ENCODE peak calls at places on chromosomes 7 and 10, in nine cellular contexts. One of them, this sample, is unnamed.

GRCh38 chr7:108189733-108190388 is 59.7 kb upstream of the LAMB4 start:
- DNase-seq in IMR-90: no peak
- DNase-seq in fibroblast of lung: no peak
- DNase-seq in colonic mucosa: no peak
- DNase-seq in prostate gland: no peak
- DNase-seq in CD4-positive, alpha-beta memory T cell: no peak
- DNase-seq in aorta: no peak
- DNase-seq in pancreas: no peak
- DNase-seq in uterus: no peak
- DNase-seq in this sample: no peak

GRCh38 chr7:5661941-5662340 is 119.5 kb downstream of the RNF216 start:
- DNase-seq in fibroblast of lung: no peak
- DNase-seq in colonic mucosa: no peak
- DNase-seq in IMR-90: no peak
- DNase-seq in pancreas: no peak
- DNase-seq in prostate gland: no peak
- DNase-seq in uterus: no peak
- DNase-seq in aorta: no peak
- DNase-seq in CD4-positive, alpha-beta memory T cell: no peak
- DNase-seq in this sample: no peak

GRCh38 chr7:70325509-70326101 is 727.3 kb downstream of the AUTS2 start:
- DNase-seq in fibroblast of lung: peak; percentile 70
- DNase-seq in prostate gland: no peak
- DNase-seq in uterus: no peak
- DNase-seq in pancreas: no peak
- DNase-seq in colonic mucosa: no peak
- DNase-seq in aorta: no peak
- DNase-seq in IMR-90: peak; percentile 9
- DNase-seq in CD4-positive, alpha-beta memory T cell: no peak
- DNase-seq in this sample: no peak

GRCh38 chr10:59724098-59724938 is 14.7 kb upstream of the SLC16A9 start:
- DNase-seq in prostate gland: no peak
- DNase-seq in IMR-90: no peak
- DNase-seq in uterus: no peak
- DNase-seq in pancreas: no peak
- DNase-seq in fibroblast of lung: no peak
- DNase-seq in colonic mucosa: peak; percentile 68
- DNase-seq in CD4-positive, alpha-beta memory T cell: no peak
- DNase-seq in aorta: no peak
- DNase-seq in this sample: no peak

GRCh38 chr7:151706568-151707469 is 170.1 kb downstream of the PRKAG2 start:
- DNase-seq in fibroblast of lung: peak; percentile 45
- DNase-seq in CD4-positive, alpha-beta memory T cell: no peak
- DNase-seq in prostate gland: no peak
- DNase-seq in colonic mucosa: no peak
- DNase-seq in pancreas: peak; percentile 48
- DNase-seq in aorta: no peak
- DNase-seq in uterus: no peak
- DNase-seq in IMR-90: peak; percentile 31
- DNase-seq in this sample: no peak

GRCh38 chr7:134462337-134462925 is 3.5 kb upstream of the AKR1B1 start:
- DNase-seq in prostate gland: no peak
- DNase-seq in CD4-positive, alpha-beta memory T cell: no peak
- DNase-seq in IMR-90: peak; percentile 87
- DNase-seq in aorta: no peak
- DNase-seq in colonic mucosa: no peak
- DNase-seq in uterus: no peak
- DNase-seq in fibroblast of lung: peak; percentile 82
- DNase-seq in pancreas: no peak
- DNase-seq in this sample: peak; percentile 6

GRCh38 chr7:7159063-7159645 is 23.2 kb upstream of the C1GALT1 start:
- DNase-seq in pancreas: no peak
- DNase-seq in CD4-positive, alpha-beta memory T cell: no peak
- DNase-seq in colonic mucosa: no peak
- DNase-seq in fibroblast of lung: no peak
- DNase-seq in aorta: no peak
- DNase-seq in prostate gland: no peak
- DNase-seq in uterus: no peak
- DNase-seq in IMR-90: no peak
- DNase-seq in this sample: no peak

GRCh38 chr7:134712196-134712595 is 65.5 kb downstream of the BPGM start:
- DNase-seq in fibroblast of lung: no peak
- DNase-seq in pancreas: no peak
- DNase-seq in colonic mucosa: no peak
- DNase-seq in CD4-positive, alpha-beta memory T cell: no peak
- DNase-seq in prostate gland: no peak
- DNase-seq in aorta: no peak
- DNase-seq in uterus: no peak
- DNase-seq in IMR-90: no peak
- DNase-seq in this sample: no peak

GRCh38 chr7:82443801-82444219 is 233 bp upstream of the CACNA2D1 start:
- DNase-seq in aorta: peak; percentile 95
- DNase-seq in IMR-90: peak; percentile 91
- DNase-seq in prostate gland: peak; percentile 83
- DNase-seq in fibroblast of lung: peak; percentile 93
- DNase-seq in colonic mucosa: peak; percentile 56
- DNase-seq in CD4-positive, alpha-beta memory T cell: no peak
- DNase-seq in uterus: peak; percentile 87
- DNase-seq in pancreas: peak; percentile 59
- DNase-seq in this sample: no peak

GRCh38 chr7:104127204-104127603 is 80.6 kb downstream of the ORC5 start:
- DNase-seq in aorta: no peak
- DNase-seq in uterus: no peak
- DNase-seq in prostate gland: no peak
- DNase-seq in colonic mucosa: no peak
- DNase-seq in IMR-90: no peak
- DNase-seq in fibroblast of lung: no peak
- DNase-seq in CD4-positive, alpha-beta memory T cell: no peak
- DNase-seq in pancreas: no peak
- DNase-seq in this sample: no peak

GRCh38 chr7:29843738-29844137 is 37.4 kb downstream of the WIPF3 start:
- DNase-seq in CD4-positive, alpha-beta memory T cell: no peak
- DNase-seq in IMR-90: no peak
- DNase-seq in pancreas: no peak
- DNase-seq in prostate gland: no peak
- DNase-seq in colonic mucosa: no peak
- DNase-seq in fibroblast of lung: no peak
- DNase-seq in aorta: no peak
- DNase-seq in uterus: no peak
- DNase-seq in this sample: no peak

GRCh38 chr10:122847782-122848604 is 2.3 kb upstream of the CUZD1 start:
- DNase-seq in uterus: no peak
- DNase-seq in aorta: no peak
- DNase-seq in CD4-positive, alpha-beta memory T cell: no peak
- DNase-seq in prostate gland: no peak
- DNase-seq in colonic mucosa: no peak
- DNase-seq in pancreas: no peak
- DNase-seq in IMR-90: peak; percentile 34
- DNase-seq in fibroblast of lung: peak; percentile 30
- DNase-seq in this sample: no peak

DNA sequence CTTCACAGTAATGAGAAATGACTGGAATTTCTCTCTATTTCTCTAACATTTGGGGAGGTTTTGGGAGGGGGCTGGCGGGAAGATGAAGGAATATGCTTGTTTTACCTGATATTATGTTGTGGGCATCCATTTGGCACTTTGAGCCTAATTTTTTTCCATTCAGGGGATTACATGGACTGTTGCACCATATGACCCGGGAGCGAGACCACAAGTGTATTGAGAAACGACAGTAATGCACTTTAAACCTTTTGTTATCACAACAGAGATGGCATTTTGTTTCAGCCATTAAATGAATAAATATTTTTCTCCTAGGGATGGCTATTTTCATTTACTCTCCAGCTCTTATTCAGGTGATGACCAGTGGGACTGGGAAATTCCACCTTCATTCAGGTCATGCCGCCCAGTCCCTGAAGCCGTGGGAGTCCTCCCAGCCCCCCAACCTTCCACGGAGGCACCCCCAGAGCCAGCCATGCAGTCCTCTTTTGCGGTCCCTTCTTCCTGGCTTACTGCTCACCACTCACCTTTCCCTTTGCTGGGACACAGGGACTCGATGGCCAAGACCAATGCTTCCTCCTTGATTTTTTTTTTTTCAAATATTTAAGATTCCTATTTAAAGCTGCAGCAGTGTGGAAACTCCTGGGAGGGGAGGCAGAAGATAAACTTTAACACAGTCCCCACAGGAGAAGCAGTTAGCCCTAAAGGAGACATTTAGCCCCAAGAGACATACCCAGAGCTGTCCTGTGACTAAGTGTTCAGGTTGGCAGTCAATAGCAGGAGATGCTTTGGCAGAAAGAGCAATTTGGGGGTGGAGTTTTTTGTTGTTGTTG is 190.9 kb upstream of the YAE1 start:
- DNase-seq in IMR-90: no peak
- DNase-seq in CD4-positive, alpha-beta memory T cell: no peak
- DNase-seq in fibroblast of lung: no peak
- DNase-seq in uterus: no peak
- DNase-seq in pancreas: no peak
- DNase-seq in colonic mucosa: no peak
- DNase-seq in aorta: no peak
- DNase-seq in prostate gland: no peak
- DNase-seq in this sample: peak; percentile 75
- H3K4me1 ChIP-seq in IMR-90: no peaks in the 10 kb centered on the region
- H3K4me1 ChIP-seq in CD4-positive, alpha-beta memory T cell: no peaks in the 10 kb centered on the region
- H3K4me1 ChIP-seq in fibroblast of lung: no peaks in the 10 kb centered on the region
- H3K4me1 ChIP-seq in uterus: no peaks in the 10 kb centered on the region
- H3K4me1 ChIP-seq in pancreas: no peaks in the 10 kb centered on the region
- H3K4me1 ChIP-seq in colonic mucosa: no peaks in the 10 kb centered on the region
- H3K4me1 ChIP-seq in aorta: no peaks in the 10 kb centered on the region
- H3K4me1 ChIP-seq in prostate gland: no peaks in the 10 kb centered on the region
- H3K4me1 ChIP-seq in this sample: peaks cover 20% of the 10 kb centered on the region

GRCh38 chr10:103693070-103693811 is 162.1 kb downstream of the SH3PXD2A start:
- DNase-seq in uterus: no peak
- DNase-seq in pancreas: no peak
- DNase-seq in CD4-positive, alpha-beta memory T cell: peak; percentile 68
- DNase-seq in prostate gland: no peak
- DNase-seq in fibroblast of lung: no peak
- DNase-seq in aorta: no peak
- DNase-seq in IMR-90: no peak
- DNase-seq in colonic mucosa: peak; percentile 57
- DNase-seq in this sample: no peak
- H3K4me1 ChIP-seq in uterus: no peaks in the 10 kb centered on the region
- H3K4me1 ChIP-seq in pancreas: no peaks in the 10 kb centered on the region
- H3K4me1 ChIP-seq in CD4-positive, alpha-beta memory T cell: peaks cover 54% of the 10 kb centered on the region
- H3K4me1 ChIP-seq in prostate gland: no peaks in the 10 kb centered on the region
- H3K4me1 ChIP-seq in fibroblast of lung: peaks cover 23% of the 10 kb centered on the region
- H3K4me1 ChIP-seq in aorta: no peaks in the 10 kb centered on the region
- H3K4me1 ChIP-seq in IMR-90: peaks cover 23% of the 10 kb centered on the region
- H3K4me1 ChIP-seq in colonic mucosa: peaks cover 26% of the 10 kb centered on the region
- H3K4me1 ChIP-seq in this sample: peaks cover 18% of the 10 kb centered on the region

DNA sequence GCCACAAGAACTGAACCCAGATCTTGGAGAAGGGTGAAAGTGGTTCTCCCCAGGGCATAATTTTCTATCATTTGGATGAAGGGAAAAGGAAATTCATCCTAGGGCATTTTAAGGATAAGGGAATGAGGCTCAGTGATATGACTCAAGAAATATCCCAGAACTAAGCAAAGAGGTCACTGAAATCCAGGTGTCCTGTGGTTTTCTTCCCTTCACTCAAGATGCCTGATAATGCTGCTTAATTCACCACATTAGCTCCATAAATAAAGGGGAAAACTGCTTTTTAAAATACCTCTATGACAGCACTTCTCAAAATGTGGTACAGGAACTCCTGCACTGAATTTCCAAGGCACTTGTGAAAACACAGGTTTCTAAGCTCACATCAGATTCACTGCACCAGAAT is 2.7 kb downstream of the IFIT3 start:
- DNase-seq in CD4-positive, alpha-beta memory T cell: no peak
- DNase-seq in prostate gland: no peak
- DNase-seq in IMR-90: no peak
- DNase-seq in colonic mucosa: no peak
- DNase-seq in uterus: no peak
- DNase-seq in pancreas: no peak
- DNase-seq in aorta: no peak
- DNase-seq in fibroblast of lung: no peak
- DNase-seq in this sample: no peak
- H3K4me1 ChIP-seq in CD4-positive, alpha-beta memory T cell: peaks cover 75% of the 10 kb centered on the region
- H3K4me1 ChIP-seq in prostate gland: no peaks in the 10 kb centered on the region
- H3K4me1 ChIP-seq in IMR-90: peaks cover 15% of the 10 kb centered on the region
- H3K4me1 ChIP-seq in colonic mucosa: peaks cover 6% of the 10 kb centered on the region
- H3K4me1 ChIP-seq in uterus: peaks cover 6% of the 10 kb centered on the region
- H3K4me1 ChIP-seq in pancreas: no peaks in the 10 kb centered on the region
- H3K4me1 ChIP-seq in aorta: peaks cover 7% of the 10 kb centered on the region
- H3K4me1 ChIP-seq in fibroblast of lung: peaks cover 8% of the 10 kb centered on the region
- H3K4me1 ChIP-seq in this sample: peaks cover 59% of the 10 kb centered on the region

DNA sequence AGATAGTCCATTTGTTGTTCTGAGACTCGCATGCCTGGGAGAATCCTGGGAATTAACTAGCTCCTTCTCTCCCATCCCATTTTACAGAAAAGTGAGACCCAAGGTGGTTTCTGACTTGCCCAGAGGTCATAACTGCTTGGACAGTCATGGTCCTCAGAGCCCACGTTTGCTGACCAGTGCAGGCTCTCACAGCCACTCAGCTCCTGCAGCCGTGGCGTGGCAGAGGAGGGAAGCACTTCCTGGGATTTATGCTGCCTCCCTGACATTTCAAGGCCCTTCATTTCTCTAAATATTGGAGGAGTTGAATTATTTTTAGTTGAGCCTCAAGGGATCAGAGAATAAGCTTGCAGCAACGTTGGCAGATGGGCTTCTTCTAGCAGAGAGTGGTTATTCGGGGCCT is 77.0 kb downstream of the LHPP start:
- DNase-seq in pancreas: no peak
- DNase-seq in IMR-90: no peak
- DNase-seq in colonic mucosa: no peak
- DNase-seq in prostate gland: no peak
- DNase-seq in aorta: no peak
- DNase-seq in CD4-positive, alpha-beta memory T cell: no peak
- DNase-seq in fibroblast of lung: no peak
- DNase-seq in uterus: no peak
- DNase-seq in this sample: no peak
- H3K4me1 ChIP-seq in pancreas: no peaks in the 10 kb centered on the region
- H3K4me1 ChIP-seq in IMR-90: no peaks in the 10 kb centered on the region
- H3K4me1 ChIP-seq in colonic mucosa: no peaks in the 10 kb centered on the region
- H3K4me1 ChIP-seq in prostate gland: no peaks in the 10 kb centered on the region
- H3K4me1 ChIP-seq in aorta: no peaks in the 10 kb centered on the region
- H3K4me1 ChIP-seq in CD4-positive, alpha-beta memory T cell: peaks cover 4% of the 10 kb centered on the region
- H3K4me1 ChIP-seq in fibroblast of lung: no peaks in the 10 kb centered on the region
- H3K4me1 ChIP-seq in uterus: no peaks in the 10 kb centered on the region
- H3K4me1 ChIP-seq in this sample: peaks cover 19% of the 10 kb centered on the region